ENCODE peak calls at places on chromosomes 16 and 17, in five cellular contexts. I is tibial artery; B is CD4-positive, CD25-positive, alpha-beta regulatory T cell; P is kidney epithelial cell; M is heart left ventricle. W is an unnamed sample. For H3K27me3 and H3K36me3, the result is how much of the 10 kb centered on the place peaks cover.

GRCh38 chr16:84069540-84069939 is 26.9 kb upstream of the SLC38A8 start:
- DNase-seq in P (no peak), M (no peak), I (no peak), B (no peak), W (no peak)

GRCh38 chr17:47720754-47721533 is 12.1 kb upstream of the TBX21 start:
- DNase-seq in B (no peak), M (no peak), P (no peak), I (no peak), W (peak)

GRCh38 chr16:89505204-89506112 is 2.7 kb upstream of the SPG7 start:
- DNase-seq in B (peak), P (peak), I (peak), M (peak), W (peak)

GRCh38 chr17:63491413-63491812 is 14.6 kb downstream of the ACE start:
- DNase-seq in M (no peak), B (no peak), I (no peak), P (no peak), W (no peak)

GRCh38 chr17:4433515-4434031 is at the start of gene SPNS3:
- DNase-seq in B (peak), I (no peak), P (no peak), M (no peak), W (peak)

GRCh38 chr16:64589836-64590235 is 532.0 kb downstream of the CDH11 start:
- DNase-seq in M (no peak), B (no peak), I (no peak), P (no peak), W (no peak)

GRCh38 chr17:80789356-80789902 is 202.2 kb upstream of the CHMP6 start:
- DNase-seq in I (peak), B (no peak), M (no peak), P (peak), W (no peak)

GRCh38 chr16:67395458-67396158 is 2.3 kb upstream of the TPPP3 start:
- DNase-seq in I (no peak), P (no peak), B (no peak), M (no peak), W (peak)

GRCh38 chr17:42819939-42820535 is 4.0 kb downstream of the BECN1 start:
- DNase-seq in I (peak), P (no peak), M (peak), B (peak), W (peak)

GRCh38 chr16:89615596-89616090 is 2.2 kb downstream of the DPEP1 start:
- DNase-seq in I (no peak), M (no peak), B (peak), P (no peak), W (peak)

GRCh38 chr17:51046527-51047384 is 73.9 kb downstream of the SPAG9 start:
- DNase-seq in M (peak), B (no peak), I (peak), P (peak), W (peak)

GRCh38 chr16:28543072-28543471 is 4.3 kb upstream of the NUPR1 start:
- DNase-seq in B (no peak), M (no peak), I (peak), P (no peak), W (no peak)

GRCh38 chr17:35612924-35613521 is 25.9 kb downstream of the AP2B1 start:
- DNase-seq in B (peak), I (peak), M (no peak), P (no peak), W (peak)

GRCh38 chr17:32882029-32882428 is 5.1 kb upstream of the MYO1D start:
- DNase-seq in M (no peak), P (no peak), I (no peak), B (no peak), W (no peak)

GRCh38 chr17:79905832-79906231 is 66.6 kb upstream of the CBX4 start:
- DNase-seq in I (no peak), B (no peak), M (no peak), P (no peak), W (no peak)

GRCh38 chr17:1089915-1090314 is 89.9 kb downstream of the ABR start:
- DNase-seq in P (no peak), I (peak), M (no peak), B (no peak), W (no peak)
- H3K27me3 ChIP-seq in P (under half), I (under half), M (under half), B (under half), W (under half)

DNA sequence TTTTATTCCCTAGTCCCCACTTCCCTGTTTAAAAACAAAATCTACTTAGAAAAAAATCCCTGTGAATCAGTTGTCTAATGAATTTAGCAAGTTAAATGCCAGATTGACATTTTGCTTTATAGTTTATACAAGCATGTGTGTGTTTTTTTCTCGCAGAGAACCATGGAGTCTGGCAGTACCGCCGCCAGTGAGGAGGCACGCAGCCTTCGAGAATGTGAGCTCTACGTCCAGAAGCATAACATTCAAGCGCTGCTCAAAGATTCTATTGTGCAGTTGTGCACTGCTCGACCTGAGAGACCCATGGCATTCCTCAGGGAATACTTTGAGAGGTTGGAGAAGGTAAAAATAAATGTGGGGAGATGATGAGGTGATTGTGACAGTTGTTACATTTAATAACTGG is 3.0 kb downstream of the PRKAR1A start:
- DNase-seq in I (no peak), B (no peak), M (no peak), P (no peak), W (no peak)
- H3K4me3 ChIP-seq in I (peak), B (peak), M (peak), P (no peak), W (no peak)

GRCh38 chr16:2061526-2061925 is 13.7 kb downstream of the TSC2 start:
- DNase-seq in I (no peak), P (no peak), B (no peak), M (no peak), W (no peak)

GRCh38 chr16:2062801-2063200 is 15.0 kb downstream of the TSC2 start:
- DNase-seq in I (no peak), B (no peak), P (no peak), M (no peak), W (no peak)

GRCh38 chr16:2066139-2066538 is 18.4 kb downstream of the TSC2 start:
- DNase-seq in B (no peak), M (no peak), P (no peak), I (no peak), W (no peak)

GRCh38 chr16:2063861-2064260 is 16.1 kb downstream of the TSC2 start:
- DNase-seq in I (no peak), P (no peak), M (no peak), B (no peak), W (no peak)

GRCh38 chr16:2064368-2064945 is 16.7 kb downstream of the TSC2 start:
- DNase-seq in I (no peak), B (no peak), P (no peak), M (no peak), W (no peak)
- H3K36me3 ChIP-seq in I (half or more), B (under half), P (under half), M (half or more), W (under half)

GRCh38 chr17:37754363-37754762 is 9.5 kb upstream of the HNF1B start:
- DNase-seq in P (no peak), I (no peak), M (no peak), B (no peak), W (no peak)

GRCh38 chr17:37747222-37747621 is 2.4 kb upstream of the HNF1B start:
- DNase-seq in M (no peak), P (no peak), B (no peak), I (no peak), W (no peak)

GRCh38 chr17:37746617-37747016 is 1.8 kb upstream of the HNF1B start:
- DNase-seq in B (no peak), P (no peak), I (no peak), M (no peak), W (no peak)

GRCh38 chr17:37752482-37752881 is 7.6 kb upstream of the HNF1B start:
- DNase-seq in B (no peak), M (no peak), P (peak), I (no peak), W (no peak)

DNA sequence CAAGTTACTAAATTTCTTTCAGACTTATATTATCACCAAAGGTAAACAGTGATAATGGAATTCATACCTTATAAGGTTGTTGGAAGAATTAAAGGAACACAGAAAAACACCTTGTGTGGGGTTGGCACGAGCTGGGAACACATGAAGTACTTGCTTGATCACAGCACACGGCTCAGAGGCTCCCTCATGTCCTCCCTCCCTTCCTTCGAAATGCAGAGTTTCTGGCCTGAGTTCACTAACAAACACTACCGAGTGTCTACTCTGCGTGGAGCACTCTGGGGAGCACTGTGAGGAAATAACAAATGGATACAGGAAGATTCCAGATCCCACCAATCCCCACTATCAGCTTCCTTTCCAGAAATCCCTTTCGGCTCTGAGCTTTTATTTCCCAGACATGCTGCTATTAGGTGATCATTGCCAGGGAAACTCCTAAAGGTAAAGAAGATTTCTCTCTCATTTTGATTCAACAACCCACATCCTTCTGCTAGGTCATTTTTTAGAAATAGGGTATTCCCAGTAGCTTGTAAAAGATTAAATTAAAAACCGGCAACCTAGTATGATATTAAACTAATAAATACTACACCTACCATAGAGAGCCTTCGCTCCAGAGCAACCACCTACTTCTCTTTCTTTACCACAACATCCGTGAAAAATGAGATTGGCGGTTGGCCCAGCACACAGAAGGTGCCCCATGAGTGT is 6.1 kb upstream of the HNF1B start:
- DNase-seq in P (no peak), I (no peak), B (no peak), M (no peak), W (no peak)
- H3K27me3 ChIP-seq in P (under half), I (under half), B (under half), M (under half), W (under half)

GRCh38 chr16:74740795-74741304 is 33.8 kb downstream of the FA2H start:
- DNase-seq in I (no peak), P (no peak), B (no peak), M (no peak), W (peak)
- H3K4me3 ChIP-seq in I (no peak), P (no peak), B (no peak), M (no peak), W (no peak)

GRCh38 chr17:44164476-44164875 is 6.0 kb upstream of the ASB16 start:
- DNase-seq in M (no peak), I (no peak), B (no peak), P (no peak), W (no peak)

GRCh38 chr17:44155488-44155887 is 13.8 kb downstream of the HROB start:
- DNase-seq in P (no peak), I (no peak), M (no peak), B (no peak), W (no peak)

DNA sequence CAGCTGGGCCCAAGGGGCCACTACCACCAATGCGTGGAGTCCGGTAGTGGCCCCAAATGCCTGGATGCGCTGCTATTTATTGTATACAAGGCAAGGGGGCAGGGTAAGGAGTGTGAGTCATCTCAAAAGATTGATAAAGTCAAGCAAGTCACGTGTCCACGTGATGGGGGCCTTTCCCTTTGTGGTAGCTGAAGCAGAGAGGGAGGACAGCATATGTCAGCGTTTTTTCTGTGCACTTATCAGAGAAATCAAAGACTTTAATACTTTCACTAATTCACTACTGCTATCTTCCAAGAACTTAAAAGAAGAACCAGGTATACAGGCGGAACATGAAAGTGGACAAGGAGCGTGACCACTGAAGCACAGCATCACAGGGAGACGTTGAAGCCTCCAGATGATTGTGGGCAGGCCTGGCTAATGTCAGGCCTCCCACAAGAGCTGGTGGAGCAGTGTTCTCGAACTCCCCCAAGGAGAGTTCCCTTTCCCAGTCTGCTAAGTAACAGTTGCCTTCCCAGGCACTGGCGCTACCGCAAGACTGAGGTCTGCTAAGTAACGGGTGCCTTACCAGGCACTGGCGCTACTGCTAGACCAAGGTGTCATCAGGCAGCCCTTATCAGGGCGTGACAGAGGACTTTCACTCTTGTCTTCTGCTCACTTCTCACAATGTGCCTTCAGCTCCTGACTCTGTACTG is 10.8 kb upstream of the ASB16 start:
- DNase-seq in P (no peak), I (no peak), M (no peak), B (peak), W (no peak)
- H3K36me3 ChIP-seq in P (under half), I (under half), M (under half), B (under half), W (under half)

DNA sequence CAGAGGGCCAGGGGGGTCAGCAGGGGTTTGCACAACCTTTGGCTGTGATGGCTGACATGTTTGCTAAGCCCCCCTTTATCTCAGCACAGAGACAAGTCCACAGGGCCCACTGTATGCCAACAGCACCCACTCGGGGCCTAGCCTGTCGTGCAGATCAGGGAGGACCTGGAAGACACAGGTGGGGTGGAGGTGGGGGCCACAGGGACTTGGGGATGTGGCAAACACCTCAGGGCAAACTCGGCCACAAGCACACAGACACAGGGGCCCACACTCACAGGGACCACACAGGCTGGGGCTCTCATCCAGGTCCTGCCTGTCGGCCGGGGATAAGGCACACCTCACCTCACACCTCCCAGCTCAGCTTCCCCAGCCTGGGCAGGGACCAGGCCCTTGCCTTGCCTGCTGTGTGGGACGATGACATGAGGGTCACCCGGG is 87.9 kb downstream of the C16orf78 start:
- DNase-seq in M (peak), B (no peak), I (no peak), P (no peak), W (peak)
- H3K27me3 ChIP-seq in M (under half), B (under half), I (under half), P (under half), W (under half)

W was measured in H7.